ENCODE peak calls at places on chromosomes 3 and 15, in four cellular contexts. A is posterior cingulate gyrus, F is AG04449, W is heart right ventricle. H is an unnamed sample.

GRCh38 chr3:130963878-130964277 is 62.7 kb downstream of the ASTE1 start:
- DNase-seq in A (no peak), F (peak; percentile 79), W (no peak), H (no peak)

GRCh38 chr3:4722103-4722502 is 229.0 kb downstream of the ITPR1 start:
- DNase-seq in A (no peak), F (no peak), W (peak; percentile 37), H (no peak)

GRCh38 chr3:100047455-100048141 is 66.7 kb downstream of the FILIP1L start:
- DNase-seq in A (no peak), F (peak; percentile 76), W (peak; percentile 16), H (no peak)

GRCh38 chr3:7543294-7543693 is 682.4 kb downstream of the GRM7 start:
- DNase-seq in A (no peak), F (no peak), W (no peak), H (no peak)

GRCh38 chr3:59016930-59017616 is 32.8 kb downstream of the CFAP20DC start:
- DNase-seq in A (no peak), F (no peak), W (no peak), H (no peak)

GRCh38 chr15:101050647-101051290 is 131.6 kb downstream of the LRRK1 start:
- DNase-seq in A (no peak), F (no peak), W (no peak), H (peak; percentile 21)

GRCh38 chr3:71858493-71859127 is 73.7 kb upstream of the PROK2 start:
- DNase-seq in A (no peak), F (no peak), W (no peak), H (no peak)

GRCh38 chr15:46177219-46177618 is 542.4 kb downstream of the SQOR start:
- DNase-seq in A (no peak), F (no peak), W (no peak), H (no peak)

GRCh38 chr3:51445544-51446280 is 54.1 kb downstream of the DCAF1 start:
- DNase-seq in A (no peak), F (no peak), W (no peak), H (no peak)

GRCh38 chr15:62847900-62848489 is 194.6 kb upstream of the TPM1 start:
- DNase-seq in A (peak; percentile 83), F (no peak), W (peak; percentile 74), H (peak; percentile 42)

GRCh38 chr3:10417849-10418248 is 87.5 kb downstream of the ATP2B2 start:
- DNase-seq in A (no peak), F (no peak), W (no peak), H (no peak)

GRCh38 chr15:85727068-85727467 is 67.7 kb downstream of the KLHL25 start:
- DNase-seq in A (no peak), F (no peak), W (no peak), H (no peak)

GRCh38 chr3:72152551-72153476 is 367.9 kb upstream of the PROK2 start:
- DNase-seq in A (peak; percentile 63), F (no peak), W (peak; percentile 76), H (peak; percentile 66)

GRCh38 chr3:58082047-58082446 is 73.8 kb downstream of the FLNB start:
- DNase-seq in A (no peak), F (no peak), W (peak; percentile 50), H (no peak)

GRCh38 chr3:175980731-175981130 is 1121.6 kb downstream of the NAALADL2 start:
- DNase-seq in A (no peak), F (peak; percentile 45), W (no peak), H (no peak)

GRCh38 chr3:188218571-188218970 is 64.6 kb downstream of the LPP start:
- DNase-seq in A (no peak), F (no peak), W (no peak), H (no peak)

GRCh38 chr15:46059921-46060565 is 425.2 kb downstream of the SQOR start:
- DNase-seq in A (no peak), F (no peak), W (no peak), H (no peak)

GRCh38 chr3:135084404-135084803 is 289.3 kb downstream of the EPHB1 start:
- DNase-seq in A (no peak), F (peak; percentile 9), W (no peak), H (no peak)

GRCh38 chr3:158906749-158907148 is 104.9 kb downstream of the MFSD1 start:
- DNase-seq in A (no peak), F (no peak), W (no peak), H (no peak)

GRCh38 chr3:13569201-13569600 is 20.3 kb downstream of the FBLN2 start:
- DNase-seq in A (no peak), F (no peak), W (no peak), H (no peak)

GRCh38 chr3:72079369-72079872 is 294.5 kb upstream of the PROK2 start:
- DNase-seq in A (no peak), F (no peak), W (no peak), H (no peak)

GRCh38 chr3:41418961-41419691 is 219.8 kb downstream of the CTNNB1 start:
- DNase-seq in A (no peak), F (peak; percentile 7), W (no peak), H (no peak)

GRCh38 chr15:79918278-79918677 is 21.5 kb upstream of the MTHFS start:
- DNase-seq in A (no peak), F (no peak), W (no peak), H (no peak)

GRCh38 chr15:100893964-100894295 is 14.3 kb downstream of the ALDH1A3 start:
- DNase-seq in A (no peak), F (no peak), W (no peak), H (no peak)

GRCh38 chr15:77944002-77944867 is 133.3 kb downstream of the TBC1D2B start:
- DNase-seq in A (peak; percentile 64), F (no peak), W (peak; percentile 92), H (peak; percentile 84)

GRCh38 chr3:28840976-28841376 is 439.9 kb upstream of the RBMS3 start:
- DNase-seq in A (no peak), F (no peak), W (no peak), H (no peak)

GRCh38 chr3:170244566-170244965 is 22.3 kb downstream of the PRKCI start:
- DNase-seq in A (no peak), F (no peak), W (no peak), H (no peak)